ENCODE peak calls at places on chromosome 18, in seven cellular contexts. One of them, this sample, is unnamed.

GRCh38 chr18:74635202-74635969 is 37.7 kb downstream of the ZNF407 start:
- DNase-seq in activated CD4-positive, CD25-positive, alpha-beta regulatory T cell: no peak
- DNase-seq in Panc1: no peak
- DNase-seq in central memory CD4-positive, alpha-beta T cell: no peak
- DNase-seq in NCI-H1436: no peak
- DNase-seq in coronary artery: no peak
- DNase-seq in PC-9: no peak
- DNase-seq in this sample: no peak

GRCh38 chr18:21740474-21740723 is 193 bp upstream of the MIB1 start:
- DNase-seq in NCI-H1436: no peak
- DNase-seq in activated CD4-positive, CD25-positive, alpha-beta regulatory T cell: peak
- DNase-seq in coronary artery: peak
- DNase-seq in Panc1: peak
- DNase-seq in central memory CD4-positive, alpha-beta T cell: peak
- DNase-seq in PC-9: peak
- DNase-seq in this sample: no peak

GRCh38 chr18:28189400-28190239 is 12.7 kb upstream of the CDH2 start:
- DNase-seq in activated CD4-positive, CD25-positive, alpha-beta regulatory T cell: no peak
- DNase-seq in PC-9: no peak
- DNase-seq in coronary artery: no peak
- DNase-seq in central memory CD4-positive, alpha-beta T cell: no peak
- DNase-seq in NCI-H1436: no peak
- DNase-seq in Panc1: no peak
- DNase-seq in this sample: peak

GRCh38 chr18:21341141-21341540 is 99.1 kb downstream of the GREB1L start:
- DNase-seq in NCI-H1436: no peak
- DNase-seq in activated CD4-positive, CD25-positive, alpha-beta regulatory T cell: no peak
- DNase-seq in Panc1: no peak
- DNase-seq in PC-9: peak
- DNase-seq in central memory CD4-positive, alpha-beta T cell: no peak
- DNase-seq in coronary artery: no peak
- DNase-seq in this sample: no peak

GRCh38 chr18:33745396-33745795 is 167.4 kb downstream of the ASXL3 start:
- DNase-seq in PC-9: no peak
- DNase-seq in activated CD4-positive, CD25-positive, alpha-beta regulatory T cell: no peak
- DNase-seq in coronary artery: no peak
- DNase-seq in central memory CD4-positive, alpha-beta T cell: no peak
- DNase-seq in NCI-H1436: no peak
- DNase-seq in Panc1: no peak
- DNase-seq in this sample: no peak

GRCh38 chr18:36519358-36519757 is 221.8 kb downstream of the FHOD3 start:
- DNase-seq in activated CD4-positive, CD25-positive, alpha-beta regulatory T cell: no peak
- DNase-seq in central memory CD4-positive, alpha-beta T cell: no peak
- DNase-seq in PC-9: no peak
- DNase-seq in coronary artery: no peak
- DNase-seq in NCI-H1436: no peak
- DNase-seq in Panc1: no peak
- DNase-seq in this sample: no peak

GRCh38 chr18:44909191-44909719 is 228.6 kb downstream of the SETBP1 start:
- DNase-seq in activated CD4-positive, CD25-positive, alpha-beta regulatory T cell: no peak
- DNase-seq in coronary artery: no peak
- DNase-seq in Panc1: no peak
- DNase-seq in central memory CD4-positive, alpha-beta T cell: no peak
- DNase-seq in PC-9: no peak
- DNase-seq in NCI-H1436: no peak
- DNase-seq in this sample: no peak

GRCh38 chr18:79697976-79698375 is 18.4 kb downstream of the CTDP1 start:
- DNase-seq in coronary artery: no peak
- DNase-seq in central memory CD4-positive, alpha-beta T cell: no peak
- DNase-seq in activated CD4-positive, CD25-positive, alpha-beta regulatory T cell: no peak
- DNase-seq in PC-9: no peak
- DNase-seq in NCI-H1436: no peak
- DNase-seq in Panc1: no peak
- DNase-seq in this sample: no peak

GRCh38 chr18:27270508-27270907 is 85.4 kb upstream of the CHST9 start:
- DNase-seq in activated CD4-positive, CD25-positive, alpha-beta regulatory T cell: no peak
- DNase-seq in central memory CD4-positive, alpha-beta T cell: no peak
- DNase-seq in Panc1: no peak
- DNase-seq in PC-9: no peak
- DNase-seq in coronary artery: no peak
- DNase-seq in NCI-H1436: no peak
- DNase-seq in this sample: no peak

GRCh38 chr18:36194719-36195315 is 7.5 kb downstream of the MOCOS start:
- DNase-seq in PC-9: no peak
- DNase-seq in central memory CD4-positive, alpha-beta T cell: no peak
- DNase-seq in Panc1: no peak
- DNase-seq in activated CD4-positive, CD25-positive, alpha-beta regulatory T cell: no peak
- DNase-seq in NCI-H1436: no peak
- DNase-seq in coronary artery: no peak
- DNase-seq in this sample: no peak

GRCh38 chr18:12811191-12811950 is 72.7 kb downstream of the PTPN2 start:
- DNase-seq in central memory CD4-positive, alpha-beta T cell: no peak
- DNase-seq in NCI-H1436: no peak
- DNase-seq in Panc1: no peak
- DNase-seq in activated CD4-positive, CD25-positive, alpha-beta regulatory T cell: no peak
- DNase-seq in coronary artery: no peak
- DNase-seq in PC-9: peak
- DNase-seq in this sample: peak

GRCh38 chr18:22349317-22349898 is 68.3 kb downstream of the CTAGE1 start:
- DNase-seq in NCI-H1436: no peak
- DNase-seq in coronary artery: no peak
- DNase-seq in Panc1: no peak
- DNase-seq in activated CD4-positive, CD25-positive, alpha-beta regulatory T cell: no peak
- DNase-seq in PC-9: no peak
- DNase-seq in central memory CD4-positive, alpha-beta T cell: no peak
- DNase-seq in this sample: no peak

GRCh38 chr18:60372598-60372997 is at the start of gene MC4R:
- DNase-seq in NCI-H1436: peak
- DNase-seq in coronary artery: no peak
- DNase-seq in PC-9: no peak
- DNase-seq in central memory CD4-positive, alpha-beta T cell: no peak
- DNase-seq in activated CD4-positive, CD25-positive, alpha-beta regulatory T cell: no peak
- DNase-seq in Panc1: no peak
- DNase-seq in this sample: peak

GRCh38 chr18:45046961-45047360 is 366.3 kb downstream of the SETBP1 start:
- DNase-seq in Panc1: no peak
- DNase-seq in central memory CD4-positive, alpha-beta T cell: no peak
- DNase-seq in activated CD4-positive, CD25-positive, alpha-beta regulatory T cell: no peak
- DNase-seq in NCI-H1436: no peak
- DNase-seq in coronary artery: no peak
- DNase-seq in PC-9: no peak
- DNase-seq in this sample: no peak

GRCh38 chr18:58793361-58793760 is 71.3 kb upstream of the ZNF532 start:
- DNase-seq in coronary artery: no peak
- DNase-seq in NCI-H1436: no peak
- DNase-seq in central memory CD4-positive, alpha-beta T cell: no peak
- DNase-seq in Panc1: no peak
- DNase-seq in activated CD4-positive, CD25-positive, alpha-beta regulatory T cell: no peak
- DNase-seq in PC-9: peak
- DNase-seq in this sample: no peak

This sample was measured in HCT116.